ENCODE peak calls at places on chromosomes 13 and 19, in eight cellular contexts. One of them, this sample, is unnamed.

GRCh38 chr13:26914624-26915023 is 154.0 kb upstream of the GPR12 start:
- DNase-seq in transverse colon: no peak
- DNase-seq in HS-5: no peak
- DNase-seq in HFFc6: no peak
- DNase-seq in stimulated activated CD4-positive, alpha-beta T cell treated with anti-CD3 and anti-CD28 coated beads, Interleukin-4, amount 100 ng/mL, for 4 hours: no peak
- DNase-seq in AML-193: peak; percentile 8
- DNase-seq in kidney glomerular epithelial cell: no peak
- DNase-seq in RCC 7860: peak; percentile 50
- DNase-seq in this sample: peak; percentile 69

GRCh38 chr19:41373993-41374392 is 2.3 kb upstream of the TMEM91 start:
- DNase-seq in transverse colon: peak; percentile 79
- DNase-seq in HS-5: no peak
- DNase-seq in HFFc6: peak; percentile 72
- DNase-seq in stimulated activated CD4-positive, alpha-beta T cell treated with anti-CD3 and anti-CD28 coated beads, Interleukin-4, amount 100 ng/mL, for 4 hours: no peak
- DNase-seq in AML-193: no peak
- DNase-seq in kidney glomerular epithelial cell: no peak
- DNase-seq in RCC 7860: no peak
- DNase-seq in this sample: peak; percentile 74

GRCh38 chr19:3710265-3710812 is 2.2 kb downstream of the TJP3 start:
- DNase-seq in transverse colon: peak; percentile 97
- DNase-seq in HS-5: no peak
- DNase-seq in HFFc6: no peak
- DNase-seq in stimulated activated CD4-positive, alpha-beta T cell treated with anti-CD3 and anti-CD28 coated beads, Interleukin-4, amount 100 ng/mL, for 4 hours: no peak
- DNase-seq in AML-193: peak; percentile 59
- DNase-seq in kidney glomerular epithelial cell: no peak
- DNase-seq in RCC 7860: peak; percentile 66
- DNase-seq in this sample: no peak

GRCh38 chr13:74077375-74077774 is 56.8 kb downstream of the KLF12 start:
- DNase-seq in transverse colon: no peak
- DNase-seq in HS-5: no peak
- DNase-seq in HFFc6: no peak
- DNase-seq in stimulated activated CD4-positive, alpha-beta T cell treated with anti-CD3 and anti-CD28 coated beads, Interleukin-4, amount 100 ng/mL, for 4 hours: no peak
- DNase-seq in AML-193: no peak
- DNase-seq in kidney glomerular epithelial cell: no peak
- DNase-seq in RCC 7860: no peak
- DNase-seq in this sample: no peak

GRCh38 chr13:102774210-102774560 is 599 bp upstream of the TEX30 start:
- DNase-seq in transverse colon: no peak
- DNase-seq in HS-5: no peak
- DNase-seq in HFFc6: no peak
- DNase-seq in stimulated activated CD4-positive, alpha-beta T cell treated with anti-CD3 and anti-CD28 coated beads, Interleukin-4, amount 100 ng/mL, for 4 hours: no peak
- DNase-seq in AML-193: no peak
- DNase-seq in kidney glomerular epithelial cell: no peak
- DNase-seq in RCC 7860: no peak
- DNase-seq in this sample: no peak

GRCh38 chr19:50067575-50067974 is 41.8 kb downstream of the ZNF473 start:
- DNase-seq in transverse colon: no peak
- DNase-seq in HS-5: no peak
- DNase-seq in HFFc6: no peak
- DNase-seq in stimulated activated CD4-positive, alpha-beta T cell treated with anti-CD3 and anti-CD28 coated beads, Interleukin-4, amount 100 ng/mL, for 4 hours: no peak
- DNase-seq in AML-193: no peak
- DNase-seq in kidney glomerular epithelial cell: no peak
- DNase-seq in RCC 7860: no peak
- DNase-seq in this sample: no peak

GRCh38 chr19:14476663-14477401 is 1.7 kb upstream of the PTGER1 start:
- DNase-seq in transverse colon: peak; percentile 46
- DNase-seq in HS-5: no peak
- DNase-seq in HFFc6: peak; percentile 29
- DNase-seq in stimulated activated CD4-positive, alpha-beta T cell treated with anti-CD3 and anti-CD28 coated beads, Interleukin-4, amount 100 ng/mL, for 4 hours: no peak
- DNase-seq in AML-193: peak; percentile 6
- DNase-seq in kidney glomerular epithelial cell: no peak
- DNase-seq in RCC 7860: no peak
- DNase-seq in this sample: peak; percentile 96

GRCh38 chr13:41962994-41963393 is 2.1 kb upstream of the VWA8 start:
- DNase-seq in transverse colon: no peak
- DNase-seq in HS-5: no peak
- DNase-seq in HFFc6: no peak
- DNase-seq in stimulated activated CD4-positive, alpha-beta T cell treated with anti-CD3 and anti-CD28 coated beads, Interleukin-4, amount 100 ng/mL, for 4 hours: no peak
- DNase-seq in AML-193: no peak
- DNase-seq in kidney glomerular epithelial cell: no peak
- DNase-seq in RCC 7860: no peak
- DNase-seq in this sample: no peak

GRCh38 chr19:55520691-55521292 is 16.1 kb downstream of the SBK2 start:
- DNase-seq in transverse colon: no peak
- DNase-seq in HS-5: no peak
- DNase-seq in HFFc6: no peak
- DNase-seq in stimulated activated CD4-positive, alpha-beta T cell treated with anti-CD3 and anti-CD28 coated beads, Interleukin-4, amount 100 ng/mL, for 4 hours: no peak
- DNase-seq in AML-193: no peak
- DNase-seq in kidney glomerular epithelial cell: no peak
- DNase-seq in RCC 7860: no peak
- DNase-seq in this sample: no peak

GRCh38 chr19:48471836-48472235 is 2.7 kb downstream of the CYTH2 start:
- DNase-seq in transverse colon: no peak
- DNase-seq in HS-5: no peak
- DNase-seq in HFFc6: no peak
- DNase-seq in stimulated activated CD4-positive, alpha-beta T cell treated with anti-CD3 and anti-CD28 coated beads, Interleukin-4, amount 100 ng/mL, for 4 hours: no peak
- DNase-seq in AML-193: no peak
- DNase-seq in kidney glomerular epithelial cell: no peak
- DNase-seq in RCC 7860: no peak
- DNase-seq in this sample: no peak

GRCh38 chr13:109818891-109819290 is 32.5 kb upstream of the IRS2 start:
- DNase-seq in transverse colon: no peak
- DNase-seq in HS-5: peak; percentile 31
- DNase-seq in HFFc6: peak; percentile 64
- DNase-seq in stimulated activated CD4-positive, alpha-beta T cell treated with anti-CD3 and anti-CD28 coated beads, Interleukin-4, amount 100 ng/mL, for 4 hours: no peak
- DNase-seq in AML-193: no peak
- DNase-seq in kidney glomerular epithelial cell: no peak
- DNase-seq in RCC 7860: no peak
- DNase-seq in this sample: no peak

GRCh38 chr13:42715909-42716308 is 65.5 kb upstream of the FAM216B start:
- DNase-seq in transverse colon: no peak
- DNase-seq in HS-5: no peak
- DNase-seq in HFFc6: no peak
- DNase-seq in stimulated activated CD4-positive, alpha-beta T cell treated with anti-CD3 and anti-CD28 coated beads, Interleukin-4, amount 100 ng/mL, for 4 hours: no peak
- DNase-seq in AML-193: no peak
- DNase-seq in kidney glomerular epithelial cell: no peak
- DNase-seq in RCC 7860: no peak
- DNase-seq in this sample: no peak

GRCh38 chr13:42991892-42992584 is at the start of gene EPSTI1:
- DNase-seq in transverse colon: peak; percentile 83
- DNase-seq in HS-5: no peak
- DNase-seq in HFFc6: peak; percentile 26
- DNase-seq in stimulated activated CD4-positive, alpha-beta T cell treated with anti-CD3 and anti-CD28 coated beads, Interleukin-4, amount 100 ng/mL, for 4 hours: peak; percentile 60
- DNase-seq in AML-193: peak; percentile 14
- DNase-seq in kidney glomerular epithelial cell: peak; percentile 19
- DNase-seq in RCC 7860: peak; percentile 9
- DNase-seq in this sample: peak; percentile 44

GRCh38 chr13:30559274-30559673 is 58.4 kb upstream of the USPL1 start:
- DNase-seq in transverse colon: no peak
- DNase-seq in HS-5: no peak
- DNase-seq in HFFc6: no peak
- DNase-seq in stimulated activated CD4-positive, alpha-beta T cell treated with anti-CD3 and anti-CD28 coated beads, Interleukin-4, amount 100 ng/mL, for 4 hours: no peak
- DNase-seq in AML-193: no peak
- DNase-seq in kidney glomerular epithelial cell: no peak
- DNase-seq in RCC 7860: no peak
- DNase-seq in this sample: no peak

GRCh38 chr19:54532528-54532927 is 29.9 kb downstream of the LAIR2 start:
- DNase-seq in transverse colon: no peak
- DNase-seq in HS-5: no peak
- DNase-seq in HFFc6: no peak
- DNase-seq in stimulated activated CD4-positive, alpha-beta T cell treated with anti-CD3 and anti-CD28 coated beads, Interleukin-4, amount 100 ng/mL, for 4 hours: no peak
- DNase-seq in AML-193: no peak
- DNase-seq in kidney glomerular epithelial cell: no peak
- DNase-seq in RCC 7860: no peak
- DNase-seq in this sample: no peak

GRCh38 chr13:112079696-112080095 is 12.7 kb downstream of the SOX1 start:
- DNase-seq in transverse colon: no peak
- DNase-seq in HS-5: no peak
- DNase-seq in HFFc6: no peak
- DNase-seq in stimulated activated CD4-positive, alpha-beta T cell treated with anti-CD3 and anti-CD28 coated beads, Interleukin-4, amount 100 ng/mL, for 4 hours: no peak
- DNase-seq in AML-193: no peak
- DNase-seq in kidney glomerular epithelial cell: no peak
- DNase-seq in RCC 7860: no peak
- DNase-seq in this sample: no peak